ENCODE peak calls at places on chromosome 1, in five cellular contexts. K, P, L, W and U are unnamed samples.

GRCh38 chr1:231376875-231377549 is 38.9 kb downstream of the SPRTN start:
- DNase-seq in P (no peak), L (no peak), K (no peak), W (no peak), U (no peak)

GRCh38 chr1:51473716-51474115 is 45.4 kb downstream of the EPS15 start:
- DNase-seq in L (no peak), K (no peak), W (no peak), P (no peak), U (no peak)

GRCh38 chr1:234504969-234505773 is 26.2 kb upstream of the TARBP1 start:
- DNase-seq in P (no peak), L (no peak), W (no peak), K (no peak), U (no peak)

GRCh38 chr1:11180342-11180744 is 8.8 kb upstream of the ANGPTL7 start:
- DNase-seq in K (peak), L (peak), W (no peak), P (no peak), U (peak)

GRCh38 chr1:151995774-151996173 is 2.1 kb upstream of the S100A10 start:
- DNase-seq in L (no peak), W (no peak), K (no peak), P (no peak), U (peak)

GRCh38 chr1:100308777-100309176 is 42.8 kb downstream of the RTCA start:
- DNase-seq in L (peak), P (no peak), W (no peak), K (peak), U (no peak)

GRCh38 chr1:183516725-183517124 is 44.4 kb downstream of the SMG7 start:
- DNase-seq in K (no peak), L (no peak), W (no peak), P (no peak), U (no peak)

GRCh38 chr1:33575324-33575879 is 103.0 kb downstream of the ZSCAN20 start:
- DNase-seq in L (no peak), P (no peak), W (no peak), K (no peak), U (no peak)

GRCh38 chr1:174764186-174764585 is 235.6 kb upstream of the CACYBP start:
- DNase-seq in K (no peak), P (no peak), W (no peak), L (no peak), U (no peak)

GRCh38 chr1:174800221-174800791 is 199.4 kb upstream of the CACYBP start:
- DNase-seq in P (no peak), L (no peak), W (no peak), K (peak), U (no peak)

GRCh38 chr1:28751315-28752056 is 14.7 kb downstream of the YTHDF2 start:
- DNase-seq in L (no peak), P (no peak), W (no peak), K (peak), U (peak)

GRCh38 chr1:167145965-167146364 is 52.1 kb downstream of the STYXL2 start:
- DNase-seq in L (no peak), P (no peak), K (no peak), W (no peak), U (no peak)

GRCh38 chr1:67615886-67616285 is 69.1 kb upstream of the GADD45A start:
- DNase-seq in L (no peak), W (no peak), K (no peak), P (no peak), U (no peak)